ENCODE peak calls at places on chromosomes 1 and 21, in seven cellular contexts. X is NT2/D1, H is Caco-2, F is vagina, Q is BE2C, I is stomach, D is A673. S is an unnamed sample.

GRCh38 chr1:195763146-195763906 is 844.9 kb downstream of the KCNT2 start:
- DNase-seq in D (no peak), X (no peak), Q (peak; percentile 28), H (no peak), F (no peak), I (no peak), S (no peak)

GRCh38 chr1:78607334-78607927 is 12.8 kb upstream of the IFI44L start:
- DNase-seq in I (no peak), H (no peak), D (peak; percentile 54), Q (no peak), F (no peak), X (no peak), S (no peak)

GRCh38 chr1:247110627-247111258 is 6.6 kb upstream of the ZNF669 start:
- DNase-seq in Q (no peak), D (no peak), I (no peak), H (no peak), X (no peak), F (no peak), S (peak; percentile 26)

GRCh38 chr1:53804791-53805505 is 33.1 kb downstream of the NDC1 start:
- DNase-seq in I (no peak), D (no peak), Q (no peak), F (no peak), H (no peak), X (no peak), S (no peak)

GRCh38 chr21:14875704-14876364 is 189.0 kb downstream of the NRIP1 start:
- DNase-seq in D (no peak), X (no peak), F (no peak), H (no peak), Q (no peak), I (no peak), S (no peak)

GRCh38 chr21:43827015-43827611 is 37.7 kb downstream of the RRP1 start:
- DNase-seq in Q (no peak), D (peak; percentile 73), X (no peak), I (no peak), H (no peak), F (no peak), S (no peak)

GRCh38 chr1:161954466-161954865 is 69.2 kb downstream of the OLFML2B start:
- DNase-seq in I (no peak), X (no peak), D (no peak), Q (no peak), F (no peak), H (no peak), S (no peak)

GRCh38 chr1:159786966-159787365 is 6.2 kb downstream of the DUSP23 start:
- DNase-seq in X (no peak), D (no peak), Q (peak; percentile 41), H (no peak), I (no peak), F (no peak), S (no peak)

GRCh38 chr1:37478890-37479254 is 4.5 kb downstream of the ZC3H12A start:
- DNase-seq in Q (no peak), I (no peak), F (no peak), D (no peak), X (no peak), H (no peak), S (peak; percentile 63)

GRCh38 chr1:41514381-41514780 is 29.9 kb upstream of the EDN2 start:
- DNase-seq in Q (no peak), I (peak; percentile 89), X (no peak), D (no peak), F (no peak), H (peak; percentile 76), S (peak; percentile 91)

GRCh38 chr1:43586136-43586726 is 55.5 kb downstream of the PTPRF start:
- DNase-seq in I (no peak), D (no peak), F (no peak), H (no peak), X (no peak), Q (no peak), S (no peak)

GRCh38 chr21:43325968-43326367 is 101.0 kb downstream of the SIK1 start:
- DNase-seq in X (no peak), F (no peak), Q (no peak), D (no peak), I (no peak), H (no peak), S (no peak)

GRCh38 chr1:52634111-52634510 is 1.1 kb downstream of the SHISAL2A start:
- DNase-seq in D (no peak), Q (no peak), X (no peak), H (no peak), I (no peak), F (no peak), S (no peak)

GRCh38 chr1:110610084-110610483 is 3.9 kb upstream of the KCNA2 start:
- DNase-seq in D (peak; percentile 78), X (no peak), H (no peak), I (no peak), F (no peak), Q (no peak), S (no peak)

GRCh38 chr1:27659497-27660299 is 12.3 kb downstream of the IFI6 start:
- DNase-seq in F (no peak), X (no peak), Q (peak; percentile 86), I (peak; percentile 94), H (peak; percentile 87), D (peak; percentile 91), S (peak; percentile 89)

GRCh38 chr1:156571261-156571958 is 955 bp downstream of the IQGAP3 start:
- DNase-seq in Q (no peak), F (no peak), D (peak; percentile 53), X (no peak), H (no peak), I (no peak), S (peak; percentile 93)

GRCh38 chr1:185843971-185844370 is 109.8 kb downstream of the HMCN1 start:
- DNase-seq in F (no peak), D (no peak), H (no peak), Q (no peak), I (no peak), X (no peak), S (no peak)

GRCh38 chr1:237091691-237092090 is 49.7 kb downstream of the RYR2 start:
- DNase-seq in I (no peak), Q (no peak), X (no peak), F (no peak), D (no peak), H (no peak), S (no peak)

GRCh38 chr1:14136881-14137280 is 436.9 kb downstream of the PRDM2 start:
- DNase-seq in H (no peak), F (no peak), Q (no peak), D (no peak), I (no peak), X (no peak), S (no peak)

GRCh38 chr1:207848234-207848633 is 62.7 kb downstream of the CD34 start:
- DNase-seq in X (no peak), D (no peak), H (peak; percentile 32), F (no peak), I (peak; percentile 73), Q (no peak), S (peak; percentile 94)

GRCh38 chr1:150847499-150848060 is 28.8 kb downstream of the ARNT start:
- DNase-seq in Q (no peak), X (no peak), H (no peak), I (no peak), D (no peak), F (no peak), S (no peak)

GRCh38 chr1:158067651-158068050 is 74.2 kb downstream of the KIRREL1 start:
- DNase-seq in H (no peak), Q (no peak), F (no peak), D (no peak), X (no peak), I (no peak), S (no peak)

GRCh38 chr1:204670152-204670927 is 15.2 kb downstream of the LRRN2 start:
- DNase-seq in I (no peak), X (no peak), Q (no peak), F (no peak), H (no peak), D (no peak), S (no peak)

GRCh38 chr21:16145479-16145878 is 415.7 kb downstream of the USP25 start:
- DNase-seq in H (no peak), Q (peak; percentile 11), I (no peak), D (no peak), F (no peak), X (no peak), S (no peak)

DNA sequence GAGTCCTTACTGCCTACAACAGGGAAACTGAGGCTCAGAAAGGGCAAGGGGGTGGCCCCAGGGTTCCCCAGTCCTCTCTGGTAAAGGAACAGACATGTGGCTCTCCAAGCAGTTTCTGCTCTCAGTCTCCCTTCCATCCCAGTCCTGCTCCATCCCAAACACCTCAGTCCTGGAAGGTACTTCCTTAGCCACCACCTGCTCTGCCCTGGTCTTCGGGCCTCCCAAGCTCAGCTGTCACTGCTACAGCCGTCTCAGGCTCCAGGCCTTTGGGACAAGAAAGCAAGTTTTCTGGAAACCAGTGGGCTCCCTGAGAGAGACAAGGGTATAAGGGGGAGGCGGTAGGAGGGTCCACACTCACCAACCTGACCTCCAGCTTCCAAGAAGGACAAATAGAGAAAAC is 23.1 kb upstream of the ADGRB2 start:
- DNase-seq in D (no peak), H (peak; percentile 3), Q (no peak), X (no peak), F (no peak), I (no peak), S (no peak)
- H3K4me1 ChIP-seq in D (peaks cover 19% of the 10 kb centered on the region), H (peaks cover 7% of the 10 kb centered on the region), Q (peaks cover 35% of the 10 kb centered on the region), X (peaks cover 24% of the 10 kb centered on the region), F (peaks cover 19% of the 10 kb centered on the region), I (peaks cover 17% of the 10 kb centered on the region), S (peaks cover 2% of the 10 kb centered on the region)

GRCh38 chr1:8649027-8649426 is 168.4 kb downstream of the RERE start:
- DNase-seq in I (no peak), H (no peak), F (no peak), Q (no peak), X (no peak), D (peak; percentile 67), S (peak; percentile 36)
- H3K4me1 ChIP-seq in I (peaks cover 48% of the 10 kb centered on the region), H (peaks cover 3% of the 10 kb centered on the region), F (peaks cover 19% of the 10 kb centered on the region), Q (no peaks in the 10 kb centered on the region), X (no peaks in the 10 kb centered on the region), D (peaks cover 82% of the 10 kb centered on the region), S (no peaks in the 10 kb centered on the region)

DNA sequence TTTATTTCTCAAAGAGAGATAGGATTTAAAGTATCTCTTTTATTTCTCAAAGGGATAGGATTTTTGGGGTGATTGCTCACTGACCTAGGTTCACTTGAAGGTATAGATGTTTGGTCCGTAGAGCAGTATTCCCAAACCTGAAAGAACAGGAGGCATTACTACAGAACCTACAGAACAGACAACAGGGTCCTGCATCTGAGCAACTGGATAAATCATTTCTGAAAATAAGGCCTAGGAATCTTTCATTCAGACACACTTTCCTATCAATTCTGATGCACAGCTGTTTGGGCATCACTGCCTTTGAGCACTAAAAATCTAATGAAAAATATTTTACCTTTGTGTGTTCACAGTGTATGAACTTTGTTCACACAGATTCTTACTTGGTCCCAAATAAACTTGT is 17.2 kb upstream of the CLIC6 start:
- DNase-seq in Q (no peak), H (no peak), D (no peak), F (no peak), X (no peak), I (no peak), S (no peak)
- H3K4me1 ChIP-seq in Q (no peaks in the 10 kb centered on the region), H (peaks cover 10% of the 10 kb centered on the region), D (no peaks in the 10 kb centered on the region), F (no peaks in the 10 kb centered on the region), X (no peaks in the 10 kb centered on the region), I (peaks cover 9% of the 10 kb centered on the region), S (no peaks in the 10 kb centered on the region)

GRCh38 chr1:49163041-49163440 is 386.4 kb upstream of the BEND5 start:
- DNase-seq in I (no peak), H (no peak), F (no peak), Q (no peak), X (no peak), D (no peak), S (no peak)

DNA sequence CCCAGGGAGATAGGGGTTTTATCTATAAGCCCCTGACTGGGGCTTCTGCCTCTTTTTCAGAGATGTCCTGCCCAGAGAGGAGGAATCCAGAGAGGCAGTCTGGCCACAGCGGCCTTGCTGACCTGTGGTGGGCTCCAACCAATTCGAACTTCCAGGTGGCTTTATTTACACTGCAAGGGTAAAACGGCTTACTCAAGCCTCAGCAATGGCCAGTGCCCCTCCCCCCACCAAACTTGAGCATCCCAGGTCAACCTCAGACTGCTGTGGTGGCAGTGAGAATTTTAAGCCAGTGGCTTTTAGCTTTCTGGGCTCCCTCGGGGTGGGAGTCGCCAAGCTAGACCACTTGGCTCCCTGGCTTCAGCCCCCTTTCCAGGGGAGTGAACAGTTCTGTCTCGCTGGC is 384.0 kb upstream of the BEND5 start:
- DNase-seq in H (no peak), I (no peak), F (no peak), X (peak; percentile 16), D (no peak), Q (no peak), S (no peak)
- H3K4me1 ChIP-seq in H (peaks cover 4% of the 10 kb centered on the region), I (no peaks in the 10 kb centered on the region), F (no peaks in the 10 kb centered on the region), X (no peaks in the 10 kb centered on the region), D (no peaks in the 10 kb centered on the region), Q (no peaks in the 10 kb centered on the region), S (no peaks in the 10 kb centered on the region)